ENCODE peak calls at places on chromosomes 1 and 21, in four cellular contexts. One of them, this sample, is unnamed.

GRCh38 chr1:116321766-116322175 is 51.3 kb upstream of the ATP1A1 start:
- DNase-seq in CD8-positive, alpha-beta T cell: no peak
- DNase-seq in ovary: no peak
- DNase-seq in uterus: no peak
- DNase-seq in this sample: no peak

GRCh38 chr1:209727286-209727685 is 22.6 kb downstream of the HSD11B1 start:
- DNase-seq in CD8-positive, alpha-beta T cell: no peak
- DNase-seq in uterus: no peak
- DNase-seq in ovary: no peak
- DNase-seq in this sample: no peak

GRCh38 chr1:181458419-181458818 is 24.9 kb upstream of the CACNA1E start:
- DNase-seq in uterus: no peak
- DNase-seq in CD8-positive, alpha-beta T cell: no peak
- DNase-seq in ovary: no peak
- DNase-seq in this sample: no peak

GRCh38 chr1:58922302-58923089 is 138.6 kb upstream of the JUN start:
- DNase-seq in CD8-positive, alpha-beta T cell: peak; percentile 17
- DNase-seq in ovary: peak; percentile 68
- DNase-seq in uterus: peak; percentile 70
- DNase-seq in this sample: no peak

GRCh38 chr1:56413671-56414199 is 165.6 kb downstream of the PLPP3 start:
- DNase-seq in CD8-positive, alpha-beta T cell: no peak
- DNase-seq in uterus: no peak
- DNase-seq in ovary: no peak
- DNase-seq in this sample: no peak

GRCh38 chr1:166698771-166699170 is 140.5 kb upstream of the POGK start:
- DNase-seq in CD8-positive, alpha-beta T cell: no peak
- DNase-seq in uterus: no peak
- DNase-seq in ovary: no peak
- DNase-seq in this sample: no peak

GRCh38 chr1:207748737-207749528 is 2.9 kb upstream of the CD46 start:
- DNase-seq in uterus: no peak
- DNase-seq in ovary: no peak
- DNase-seq in CD8-positive, alpha-beta T cell: no peak
- DNase-seq in this sample: no peak

GRCh38 chr1:81617308-81618027 is 183.3 kb upstream of the ADGRL2 start:
- DNase-seq in ovary: no peak
- DNase-seq in CD8-positive, alpha-beta T cell: no peak
- DNase-seq in uterus: no peak
- DNase-seq in this sample: no peak

GRCh38 chr21:44931137-44931500 is 8.7 kb upstream of the SLX9 start:
- DNase-seq in CD8-positive, alpha-beta T cell: no peak
- DNase-seq in uterus: no peak
- DNase-seq in ovary: no peak
- DNase-seq in this sample: no peak

DNA sequence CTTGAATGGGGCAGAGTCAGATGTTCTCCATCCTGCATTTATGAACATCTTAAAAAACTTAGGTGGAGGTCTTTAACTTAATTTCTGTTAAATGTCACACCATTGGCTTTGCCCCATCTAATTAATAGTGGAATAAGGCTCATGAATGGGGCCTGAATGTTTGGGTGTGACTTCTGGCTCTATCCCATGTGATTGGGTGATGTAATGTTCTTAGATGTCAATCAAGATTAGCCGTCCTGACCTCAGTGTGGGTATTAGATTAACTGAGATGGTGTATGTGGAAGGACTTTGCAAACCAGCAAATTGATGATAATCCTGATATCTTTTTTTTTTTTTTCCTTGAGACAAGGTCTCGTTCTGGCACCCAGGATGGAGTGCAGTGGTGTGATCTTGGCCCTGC is 38.1 kb downstream of the C1orf21 start:
- DNase-seq in CD8-positive, alpha-beta T cell: no peak
- DNase-seq in uterus: no peak
- DNase-seq in ovary: no peak
- DNase-seq in this sample: no peak
- H3K4me1 ChIP-seq in CD8-positive, alpha-beta T cell: no peaks in the 10 kb centered on the region
- H3K4me1 ChIP-seq in uterus: peaks cover 6% of the 10 kb centered on the region
- H3K4me1 ChIP-seq in ovary: peaks cover 1% of the 10 kb centered on the region
- H3K4me1 ChIP-seq in this sample: peaks cover 6% of the 10 kb centered on the region

DNA sequence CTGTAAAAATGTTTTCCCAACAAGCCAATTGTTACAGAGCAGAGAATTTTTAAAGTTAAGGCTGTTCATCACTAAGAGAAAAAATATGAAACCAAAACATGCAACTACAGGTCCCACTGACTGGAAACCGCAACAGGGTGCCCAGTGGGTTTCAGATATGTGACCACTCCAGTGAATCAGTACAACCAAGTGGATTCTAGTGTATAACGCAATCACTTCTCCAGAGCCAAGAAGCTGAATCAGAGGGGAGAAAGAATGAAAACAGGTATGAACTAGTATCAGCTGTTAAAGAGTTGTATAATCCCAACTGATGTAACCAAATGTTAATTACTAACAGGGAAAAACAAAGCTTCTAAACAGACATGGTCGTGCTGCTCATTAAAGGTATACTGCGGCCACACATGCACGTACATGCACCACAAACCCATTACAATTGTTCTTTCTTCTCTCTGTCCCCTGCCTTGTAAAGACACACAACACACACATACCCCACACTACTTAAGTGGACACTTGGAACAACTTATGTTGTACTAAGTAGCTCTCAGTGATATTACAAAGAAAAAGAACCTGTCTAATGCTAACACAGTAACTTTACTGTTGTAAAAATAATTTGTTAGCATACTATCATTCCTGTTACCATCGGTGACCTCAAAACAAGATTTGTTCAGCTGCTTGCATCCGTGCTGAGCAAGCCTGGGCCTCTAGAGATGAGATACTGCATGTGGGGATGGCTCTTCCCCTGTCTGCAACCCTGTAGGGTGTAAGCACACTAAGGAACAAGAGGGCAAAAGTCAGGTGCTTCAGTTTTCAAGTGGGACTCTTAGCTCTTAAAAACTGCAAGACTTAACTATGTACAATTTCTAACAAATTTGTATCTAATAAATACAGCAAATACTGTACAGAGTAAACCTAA is 74.2 kb downstream of the PTPN14 start:
- DNase-seq in ovary: no peak
- DNase-seq in uterus: no peak
- DNase-seq in CD8-positive, alpha-beta T cell: no peak
- DNase-seq in this sample: no peak
- H3K4me1 ChIP-seq in ovary: peaks cover 13% of the 10 kb centered on the region
- H3K4me1 ChIP-seq in uterus: no peaks in the 10 kb centered on the region
- H3K4me1 ChIP-seq in CD8-positive, alpha-beta T cell: no peaks in the 10 kb centered on the region
- H3K4me1 ChIP-seq in this sample: peaks cover 10% of the 10 kb centered on the region

GRCh38 chr1:55211456-55211855 is 3.7 kb downstream of the USP24 start:
- DNase-seq in uterus: no peak
- DNase-seq in CD8-positive, alpha-beta T cell: no peak
- DNase-seq in ovary: no peak
- DNase-seq in this sample: no peak
- H3K4me1 ChIP-seq in uterus: peaks cover 8% of the 10 kb centered on the region
- H3K4me1 ChIP-seq in CD8-positive, alpha-beta T cell: peaks cover 42% of the 10 kb centered on the region
- H3K4me1 ChIP-seq in ovary: peaks cover 7% of the 10 kb centered on the region
- H3K4me1 ChIP-seq in this sample: peaks cover 4% of the 10 kb centered on the region

GRCh38 chr1:21913763-21914162 is 23.3 kb downstream of the HSPG2 start:
- DNase-seq in uterus: no peak
- DNase-seq in CD8-positive, alpha-beta T cell: no peak
- DNase-seq in ovary: no peak
- DNase-seq in this sample: no peak

GRCh38 chr1:21910528-21911204 is 26.4 kb downstream of the HSPG2 start:
- DNase-seq in CD8-positive, alpha-beta T cell: no peak
- DNase-seq in ovary: no peak
- DNase-seq in uterus: no peak
- DNase-seq in this sample: no peak

GRCh38 chr1:21913258-21913657 is 23.9 kb downstream of the HSPG2 start:
- DNase-seq in CD8-positive, alpha-beta T cell: no peak
- DNase-seq in ovary: no peak
- DNase-seq in uterus: no peak
- DNase-seq in this sample: no peak

GRCh38 chr1:21911205-21912001 is 25.7 kb downstream of the HSPG2 start:
- DNase-seq in uterus: peak; percentile 83
- DNase-seq in ovary: peak; percentile 67
- DNase-seq in CD8-positive, alpha-beta T cell: no peak
- DNase-seq in this sample: no peak

GRCh38 chr1:21912038-21912758 is 24.9 kb downstream of the HSPG2 start:
- DNase-seq in uterus: no peak
- DNase-seq in ovary: no peak
- DNase-seq in CD8-positive, alpha-beta T cell: no peak
- DNase-seq in this sample: no peak
- H3K4me1 ChIP-seq in uterus: peaks cover 75% of the 10 kb centered on the region
- H3K4me1 ChIP-seq in ovary: peaks cover 29% of the 10 kb centered on the region
- H3K4me1 ChIP-seq in CD8-positive, alpha-beta T cell: peaks cover 5% of the 10 kb centered on the region
- H3K4me1 ChIP-seq in this sample: peaks cover 13% of the 10 kb centered on the region

GRCh38 chr1:53889304-53890298 is at the start of gene YIPF1:
- DNase-seq in uterus: peak; percentile 90
- DNase-seq in CD8-positive, alpha-beta T cell: peak; percentile 81
- DNase-seq in ovary: peak; percentile 92
- DNase-seq in this sample: peak; percentile 63
- H3K4me1 ChIP-seq in uterus: no peaks in the 10 kb centered on the region
- H3K4me1 ChIP-seq in CD8-positive, alpha-beta T cell: peaks cover 19% of the 10 kb centered on the region
- H3K4me1 ChIP-seq in ovary: no peaks in the 10 kb centered on the region
- H3K4me1 ChIP-seq in this sample: no peaks in the 10 kb centered on the region

GRCh38 chr1:226571901-226572300 is 23.3 kb downstream of the STUM start:
- DNase-seq in CD8-positive, alpha-beta T cell: no peak
- DNase-seq in ovary: no peak
- DNase-seq in uterus: no peak
- DNase-seq in this sample: no peak

GRCh38 chr1:226568975-226569741 is 20.6 kb downstream of the STUM start:
- DNase-seq in CD8-positive, alpha-beta T cell: no peak
- DNase-seq in uterus: no peak
- DNase-seq in ovary: no peak
- DNase-seq in this sample: no peak

GRCh38 chr1:226572325-226572726 is 23.8 kb downstream of the STUM start:
- DNase-seq in uterus: no peak
- DNase-seq in ovary: no peak
- DNase-seq in CD8-positive, alpha-beta T cell: no peak
- DNase-seq in this sample: no peak

GRCh38 chr1:226568077-226568831 is 19.7 kb downstream of the STUM start:
- DNase-seq in ovary: no peak
- DNase-seq in uterus: peak; percentile 48
- DNase-seq in CD8-positive, alpha-beta T cell: no peak
- DNase-seq in this sample: peak; percentile 27

GRCh38 chr1:226569879-226570547 is 21.4 kb downstream of the STUM start:
- DNase-seq in uterus: no peak
- DNase-seq in ovary: no peak
- DNase-seq in CD8-positive, alpha-beta T cell: no peak
- DNase-seq in this sample: peak; percentile 25
- H3K4me1 ChIP-seq in uterus: peaks cover 9% of the 10 kb centered on the region
- H3K4me1 ChIP-seq in ovary: peaks cover 5% of the 10 kb centered on the region
- H3K4me1 ChIP-seq in CD8-positive, alpha-beta T cell: no peaks in the 10 kb centered on the region
- H3K4me1 ChIP-seq in this sample: no peaks in the 10 kb centered on the region

DNA sequence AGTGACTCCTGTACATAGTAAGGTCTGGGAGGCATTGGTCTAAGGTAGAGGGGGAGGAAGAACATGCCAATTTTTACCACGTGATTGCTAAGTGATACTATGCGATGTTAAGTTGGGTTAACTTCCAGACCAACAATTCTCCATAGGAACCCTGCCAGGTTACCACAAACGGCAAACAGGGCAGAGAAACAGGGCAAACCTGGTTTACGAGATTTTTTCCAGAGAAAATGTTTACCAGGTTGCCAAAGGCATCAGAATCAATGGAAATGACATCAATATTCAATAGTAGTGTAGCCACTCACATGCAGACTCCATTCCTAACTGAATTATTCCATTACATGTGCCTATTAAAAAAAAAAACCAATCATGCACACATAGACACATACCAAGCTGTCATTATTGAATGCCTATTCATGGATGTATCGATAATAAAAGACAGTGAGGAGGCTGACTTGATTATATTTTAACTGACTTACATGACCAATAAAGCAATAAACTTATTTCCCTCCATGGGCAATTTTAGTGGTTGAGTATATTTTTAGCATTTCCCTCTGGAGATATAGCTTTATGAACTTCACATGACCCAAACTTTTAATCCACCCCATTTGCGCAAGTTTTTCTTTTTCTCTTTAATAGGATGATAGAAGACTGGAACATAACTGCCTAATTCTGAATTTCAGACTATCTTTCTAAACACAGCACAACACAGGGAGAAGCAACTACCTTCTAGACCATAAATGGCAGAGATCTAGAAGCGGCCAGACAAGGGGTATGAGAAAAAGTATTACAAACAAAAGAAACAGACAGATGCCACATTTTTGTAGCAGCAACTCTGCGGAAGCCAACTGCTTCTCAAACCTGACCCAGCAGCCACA is 40.6 kb upstream of the KCNE1 start:
- DNase-seq in ovary: no peak
- DNase-seq in CD8-positive, alpha-beta T cell: no peak
- DNase-seq in uterus: no peak
- DNase-seq in this sample: no peak
- H3K4me1 ChIP-seq in ovary: no peaks in the 10 kb centered on the region
- H3K4me1 ChIP-seq in CD8-positive, alpha-beta T cell: no peaks in the 10 kb centered on the region
- H3K4me1 ChIP-seq in uterus: no peaks in the 10 kb centered on the region
- H3K4me1 ChIP-seq in this sample: no peaks in the 10 kb centered on the region

DNA sequence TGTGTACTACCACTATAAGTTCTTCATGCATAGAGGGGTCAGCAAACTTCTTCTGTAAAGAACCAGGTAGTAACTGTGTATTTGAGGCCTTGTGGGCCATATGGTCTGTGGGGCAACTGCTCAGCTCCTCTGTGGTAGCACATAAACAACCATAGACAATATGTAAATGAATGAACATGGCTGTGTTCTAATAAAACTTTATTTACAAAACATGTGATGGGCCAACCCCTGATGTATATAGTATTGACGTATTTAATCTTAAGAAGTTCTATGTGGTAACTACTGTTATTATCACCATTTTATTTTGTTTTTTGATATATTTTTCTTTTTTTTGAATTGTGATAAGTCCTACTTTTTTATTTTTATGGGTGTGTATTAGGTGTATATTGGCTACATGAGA is 15.4 kb downstream of the TRAF5 start:
- DNase-seq in uterus: no peak
- DNase-seq in ovary: no peak
- DNase-seq in CD8-positive, alpha-beta T cell: no peak
- DNase-seq in this sample: no peak
- H3K4me1 ChIP-seq in uterus: no peaks in the 10 kb centered on the region
- H3K4me1 ChIP-seq in ovary: no peaks in the 10 kb centered on the region
- H3K4me1 ChIP-seq in CD8-positive, alpha-beta T cell: peaks cover 81% of the 10 kb centered on the region
- H3K4me1 ChIP-seq in this sample: peaks cover 6% of the 10 kb centered on the region

GRCh38 chr1:230136453-230137327 is 69.7 kb downstream of the GALNT2 start:
- DNase-seq in ovary: peak; percentile 44
- DNase-seq in CD8-positive, alpha-beta T cell: no peak
- DNase-seq in uterus: no peak
- DNase-seq in this sample: no peak
- H3K4me1 ChIP-seq in ovary: peaks cover 15% of the 10 kb centered on the region
- H3K4me1 ChIP-seq in CD8-positive, alpha-beta T cell: no peaks in the 10 kb centered on the region
- H3K4me1 ChIP-seq in uterus: no peaks in the 10 kb centered on the region
- H3K4me1 ChIP-seq in this sample: peaks cover 5% of the 10 kb centered on the region

This sample was measured in iPS DF 6.9.